ENCODE peak calls at places on chromosomes 7 and 10, in five cellular contexts. G, T, L, O and X are unnamed samples.

GRCh38 chr7:20310963-20311742 is 19.5 kb upstream of the ITGB8 start:
- DNase-seq in G (no peak), L (no peak), O (no peak), T (no peak), X (peak; percentile 35)

GRCh38 chr10:21135396-21135973 is 238.4 kb upstream of the NEBL start:
- DNase-seq in G (no peak), L (no peak), O (no peak), T (no peak), X (no peak)

GRCh38 chr10:31698169-31698890 is 230.3 kb downstream of the ARHGAP12 start:
- DNase-seq in O (no peak), T (no peak), G (peak; percentile 67), L (no peak), X (no peak)

GRCh38 chr10:26792780-26793495 is 67.8 kb downstream of the ABI1 start:
- DNase-seq in O (no peak), L (no peak), T (no peak), G (no peak), X (no peak)

GRCh38 chr7:119935418-119936025 is 337.5 kb upstream of the KCND2 start:
- DNase-seq in L (no peak), G (no peak), O (no peak), T (no peak), X (no peak)

GRCh38 chr10:103765168-103765567 is 90.2 kb downstream of the SH3PXD2A start:
- DNase-seq in T (no peak), L (peak; percentile 33), G (no peak), O (no peak), X (no peak)

GRCh38 chr7:1468203-1468602 is 8.9 kb upstream of the MICALL2 start:
- DNase-seq in L (no peak), O (no peak), G (no peak), T (no peak), X (no peak)

GRCh38 chr7:127976056-127976455 is 55.2 kb downstream of the LRRC4 start:
- DNase-seq in O (no peak), L (no peak), G (no peak), T (no peak), X (no peak)

GRCh38 chr7:133255461-133255860 is 2.6 kb downstream of the EXOC4 start:
- DNase-seq in T (no peak), L (no peak), O (no peak), G (no peak), X (no peak)

GRCh38 chr7:39949980-39950472 is at the start of gene CDK13:
- DNase-seq in G (peak; percentile 76), O (peak; percentile 93), T (peak; percentile 76), L (peak; percentile 94), X (peak; percentile 92)

GRCh38 chr10:15140640-15141039 is 27.9 kb downstream of the NMT2 start:
- DNase-seq in T (no peak), L (no peak), G (no peak), O (no peak), X (no peak)

GRCh38 chr10:60896033-60896432 is 48.0 kb downstream of the RHOBTB1 start:
- DNase-seq in T (no peak), L (no peak), O (no peak), G (no peak), X (no peak)

GRCh38 chr7:4724648-4725013 is 42.5 kb downstream of the FOXK1 start:
- DNase-seq in T (no peak), G (no peak), L (no peak), O (no peak), X (no peak)

GRCh38 chr10:14439451-14440259 is 108.9 kb upstream of the FRMD4A start:
- DNase-seq in O (no peak), G (no peak), L (no peak), T (no peak), X (no peak)

GRCh38 chr10:44468525-44468924 is 83.6 kb upstream of the CXCL12 start:
- DNase-seq in L (no peak), T (no peak), G (no peak), O (no peak), X (no peak)

GRCh38 chr10:48211777-48212176 is 62.7 kb downstream of the FRMPD2 start:
- DNase-seq in G (no peak), O (no peak), T (no peak), L (no peak), X (no peak)

GRCh38 chr10:36765777-36766176 is 359.6 kb upstream of the ANKRD30A start:
- DNase-seq in O (no peak), G (no peak), L (no peak), T (no peak), X (no peak)

GRCh38 chr10:59055046-59055445 is 121.4 kb upstream of the PHYHIPL start:
- DNase-seq in O (no peak), T (no peak), L (no peak), G (no peak), X (no peak)

GRCh38 chr7:129069021-129069420 is 14.1 kb upstream of the TNPO3 start:
- DNase-seq in O (no peak), G (no peak), L (no peak), T (no peak), X (no peak)

GRCh38 chr10:79162861-79163662 is 94.3 kb downstream of the ZMIZ1 start:
- DNase-seq in O (no peak), G (no peak), T (no peak), L (no peak), X (no peak)

GRCh38 chr10:47332371-47332770 is 10.1 kb downstream of the GDF2 start:
- DNase-seq in G (no peak), L (no peak), O (no peak), T (no peak), X (no peak)

GRCh38 chr7:134562136-134562535 is 13.2 kb downstream of the AKR1B15 start:
- DNase-seq in L (peak; percentile 56), G (no peak), T (no peak), O (peak; percentile 71), X (no peak)

GRCh38 chr7:19455508-19456132 is 253.2 kb downstream of the POLR1F start:
- DNase-seq in T (no peak), L (no peak), G (no peak), O (no peak), X (no peak)

GRCh38 chr10:132689721-132690360 is 96.1 kb downstream of the NKX6-2 start:
- DNase-seq in G (peak; percentile 3), T (no peak), O (no peak), L (no peak), X (no peak)

GRCh38 chr7:1403844-1404404 is 55.3 kb downstream of the MICALL2 start:
- DNase-seq in L (no peak), G (no peak), T (no peak), O (peak; percentile 8), X (no peak)

GRCh38 chr10:6200588-6201510 is 1.9 kb upstream of the PFKFB3 start:
- DNase-seq in L (peak; percentile 67), O (peak; percentile 47), T (peak; percentile 30), G (no peak), X (peak; percentile 20)

GRCh38 chr7:27885652-27886051 is 145.7 kb downstream of the TAX1BP1 start:
- DNase-seq in L (no peak), G (no peak), T (no peak), O (no peak), X (no peak)

GRCh38 chr10:77131214-77131613 is 506.4 kb downstream of the KCNMA1 start:
- DNase-seq in G (no peak), T (no peak), L (no peak), O (no peak), X (no peak)

GRCh38 chr10:121662945-121663917 is 65.0 kb upstream of the FGFR2 start:
- DNase-seq in T (no peak), O (no peak), G (no peak), L (no peak), X (no peak)